ENCODE peak calls at places on chromosomes 16 and 17, in five cellular contexts. One of them, this sample, is unnamed.

GRCh38 chr17:32953062-32953461 is 25.1 kb downstream of the TMEM98 start:
- DNase-seq in astrocyte of the spinal cord: no peak
- DNase-seq in AG10803: no peak
- DNase-seq in AG04450: no peak
- DNase-seq in heart right ventricle: no peak
- DNase-seq in this sample: no peak

GRCh38 chr17:72065556-72065955 is 55.3 kb upstream of the SOX9 start:
- DNase-seq in astrocyte of the spinal cord: no peak
- DNase-seq in AG10803: no peak
- DNase-seq in AG04450: no peak
- DNase-seq in heart right ventricle: no peak
- DNase-seq in this sample: no peak

GRCh38 chr17:43388198-43389021 is 10.4 kb upstream of the ARL4D start:
- DNase-seq in heart right ventricle: peak; percentile 92
- DNase-seq in astrocyte of the spinal cord: peak; percentile 94
- DNase-seq in AG10803: peak; percentile 94
- DNase-seq in AG04450: peak; percentile 79
- DNase-seq in this sample: peak; percentile 74

GRCh38 chr17:14303343-14304221 is 2.7 kb downstream of the HS3ST3B1 start:
- DNase-seq in AG10803: no peak
- DNase-seq in astrocyte of the spinal cord: peak; percentile 32
- DNase-seq in AG04450: no peak
- DNase-seq in heart right ventricle: no peak
- DNase-seq in this sample: no peak

GRCh38 chr16:79747688-79748087 is 147.2 kb upstream of the MAF start:
- DNase-seq in heart right ventricle: no peak
- DNase-seq in astrocyte of the spinal cord: no peak
- DNase-seq in AG10803: no peak
- DNase-seq in AG04450: no peak
- DNase-seq in this sample: no peak

GRCh38 chr16:85352221-85352620 is 239.9 kb upstream of the CIBAR2 start:
- DNase-seq in AG10803: no peak
- DNase-seq in AG04450: no peak
- DNase-seq in heart right ventricle: no peak
- DNase-seq in astrocyte of the spinal cord: no peak
- DNase-seq in this sample: no peak

GRCh38 chr17:38867179-38867994 is 2.5 kb upstream of the LASP1 start:
- DNase-seq in AG10803: peak; percentile 68
- DNase-seq in AG04450: no peak
- DNase-seq in heart right ventricle: peak; percentile 57
- DNase-seq in astrocyte of the spinal cord: peak; percentile 75
- DNase-seq in this sample: no peak

GRCh38 chr17:18258356-18259038 is at the start of gene FLII:
- DNase-seq in heart right ventricle: peak; percentile 44
- DNase-seq in astrocyte of the spinal cord: no peak
- DNase-seq in AG04450: no peak
- DNase-seq in AG10803: peak; percentile 46
- DNase-seq in this sample: no peak

GRCh38 chr17:58756246-58757161 is 850 bp downstream of the PPM1E start:
- DNase-seq in heart right ventricle: no peak
- DNase-seq in astrocyte of the spinal cord: no peak
- DNase-seq in AG10803: no peak
- DNase-seq in AG04450: no peak
- DNase-seq in this sample: no peak

GRCh38 chr17:81313776-81314409 is 18.8 kb upstream of the SLC38A10 start:
- DNase-seq in heart right ventricle: no peak
- DNase-seq in AG10803: no peak
- DNase-seq in AG04450: no peak
- DNase-seq in astrocyte of the spinal cord: no peak
- DNase-seq in this sample: no peak

GRCh38 chr17:21539146-21539545 is 153.2 kb upstream of the KCNJ18 start:
- DNase-seq in astrocyte of the spinal cord: no peak
- DNase-seq in AG04450: no peak
- DNase-seq in heart right ventricle: no peak
- DNase-seq in AG10803: no peak
- DNase-seq in this sample: no peak

GRCh38 chr17:58932956-58933355 is 173.7 kb downstream of the TRIM37 start:
- DNase-seq in astrocyte of the spinal cord: no peak
- DNase-seq in heart right ventricle: no peak
- DNase-seq in AG10803: no peak
- DNase-seq in AG04450: no peak
- DNase-seq in this sample: no peak

GRCh38 chr17:61139219-61139618 is 260.4 kb upstream of the TBX2 start:
- DNase-seq in AG04450: peak; percentile 68
- DNase-seq in heart right ventricle: no peak
- DNase-seq in AG10803: peak; percentile 86
- DNase-seq in astrocyte of the spinal cord: peak; percentile 62
- DNase-seq in this sample: peak; percentile 29

GRCh38 chr17:19996502-19996901 is 12.7 kb upstream of the SPECC1 start:
- DNase-seq in AG10803: no peak
- DNase-seq in astrocyte of the spinal cord: no peak
- DNase-seq in heart right ventricle: no peak
- DNase-seq in AG04450: no peak
- DNase-seq in this sample: no peak

GRCh38 chr17:8225813-8226535 is 15.6 kb upstream of the AURKB start:
- DNase-seq in AG10803: peak; percentile 82
- DNase-seq in astrocyte of the spinal cord: peak; percentile 85
- DNase-seq in AG04450: peak; percentile 59
- DNase-seq in heart right ventricle: peak; percentile 51
- DNase-seq in this sample: no peak

GRCh38 chr16:50509521-50510341 is 38.5 kb upstream of the NKD1 start:
- DNase-seq in AG04450: no peak
- DNase-seq in heart right ventricle: no peak
- DNase-seq in AG10803: peak; percentile 6
- DNase-seq in astrocyte of the spinal cord: peak; percentile 5
- DNase-seq in this sample: no peak

GRCh38 chr17:750431-751037 is 1.5 kb downstream of the GEMIN4 start:
- DNase-seq in AG04450: no peak
- DNase-seq in heart right ventricle: no peak
- DNase-seq in astrocyte of the spinal cord: no peak
- DNase-seq in AG10803: no peak
- DNase-seq in this sample: no peak

GRCh38 chr17:59972778-59973177 is 8.2 kb upstream of the RNFT1 start:
- DNase-seq in heart right ventricle: no peak
- DNase-seq in astrocyte of the spinal cord: peak; percentile 4
- DNase-seq in AG10803: peak; percentile 22
- DNase-seq in AG04450: no peak
- DNase-seq in this sample: no peak

GRCh38 chr16:82344157-82344556 is 174.1 kb upstream of the MPHOSPH6 start:
- DNase-seq in astrocyte of the spinal cord: no peak
- DNase-seq in AG04450: no peak
- DNase-seq in AG10803: no peak
- DNase-seq in heart right ventricle: no peak
- DNase-seq in this sample: no peak

GRCh38 chr17:42283241-42284019 is 4.9 kb upstream of the STAT5A start:
- DNase-seq in heart right ventricle: no peak
- DNase-seq in astrocyte of the spinal cord: no peak
- DNase-seq in AG04450: no peak
- DNase-seq in AG10803: no peak
- DNase-seq in this sample: no peak

GRCh38 chr17:40550608-40551007 is 14.7 kb downstream of the CCR7 start:
- DNase-seq in heart right ventricle: peak; percentile 51
- DNase-seq in astrocyte of the spinal cord: peak; percentile 85
- DNase-seq in AG04450: no peak
- DNase-seq in AG10803: peak; percentile 98
- DNase-seq in this sample: no peak

GRCh38 chr16:89000207-89000959 is 23.4 kb upstream of the CBFA2T3 start:
- DNase-seq in heart right ventricle: no peak
- DNase-seq in astrocyte of the spinal cord: no peak
- DNase-seq in AG04450: no peak
- DNase-seq in AG10803: no peak
- DNase-seq in this sample: no peak

GRCh38 chr17:3879181-3879580 is 13.7 kb downstream of the CAMKK1 start:
- DNase-seq in AG04450: no peak
- DNase-seq in heart right ventricle: peak; percentile 37
- DNase-seq in AG10803: peak; percentile 82
- DNase-seq in astrocyte of the spinal cord: peak; percentile 76
- DNase-seq in this sample: peak; percentile 49

GRCh38 chr17:19305761-19306159 is 56.8 kb downstream of the B9D1 start:
- DNase-seq in AG04450: no peak
- DNase-seq in astrocyte of the spinal cord: no peak
- DNase-seq in AG10803: no peak
- DNase-seq in heart right ventricle: no peak
- DNase-seq in this sample: no peak

GRCh38 chr17:7336240-7337175 is at the start of gene ACAP1:
- DNase-seq in AG04450: no peak
- DNase-seq in AG10803: no peak
- DNase-seq in heart right ventricle: no peak
- DNase-seq in astrocyte of the spinal cord: no peak
- DNase-seq in this sample: no peak

GRCh38 chr17:79702071-79702470 is 28.7 kb upstream of the ENPP7 start:
- DNase-seq in AG10803: no peak
- DNase-seq in AG04450: no peak
- DNase-seq in astrocyte of the spinal cord: no peak
- DNase-seq in heart right ventricle: no peak
- DNase-seq in this sample: no peak
- TF ChIP-seq CTCF in AG10803: no peak
- TF ChIP-seq CTCF in AG04450: no peak
- TF ChIP-seq CTCF in astrocyte of the spinal cord: no peak
- TF ChIP-seq CTCF in heart right ventricle: no peak
- TF ChIP-seq CTCF in this sample: no peak

DNA sequence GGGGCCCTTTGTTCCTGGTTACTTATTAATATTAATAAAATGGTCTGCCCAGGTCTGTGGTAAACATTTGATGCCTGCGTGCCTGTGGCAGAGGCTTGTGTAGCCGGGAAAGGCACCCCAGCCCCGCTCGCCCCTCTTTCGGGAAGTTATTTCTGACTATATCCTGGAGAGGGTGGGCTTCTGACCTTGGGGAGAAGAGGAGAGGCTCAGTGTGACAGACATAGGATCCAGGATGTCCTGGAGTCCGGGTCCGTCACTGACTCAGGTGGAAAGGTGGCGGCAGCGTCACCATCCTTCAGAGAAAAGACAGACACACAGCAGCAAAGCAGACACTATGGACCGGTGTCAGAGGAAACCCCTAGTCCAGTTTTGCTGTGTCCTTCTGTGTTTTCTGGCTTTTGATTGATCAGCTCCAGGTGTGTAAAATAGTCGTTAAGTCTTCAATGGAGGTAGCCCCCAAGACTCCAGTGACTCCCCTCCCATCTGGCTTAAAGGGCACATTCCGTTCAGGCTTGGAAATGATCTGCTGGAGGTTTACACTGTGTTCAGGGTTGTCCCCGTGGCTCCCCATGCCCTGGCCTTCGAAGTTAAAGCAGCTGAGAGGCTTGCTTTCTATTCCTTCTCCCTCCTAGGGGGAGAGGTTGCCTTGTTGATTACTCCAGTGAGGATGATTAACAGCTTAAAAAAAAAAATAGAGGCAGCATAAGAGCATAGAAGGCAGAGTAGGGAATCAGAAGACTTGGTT is 81.6 kb downstream of the CCDC182 start:
- DNase-seq in astrocyte of the spinal cord: peak; percentile 1
- DNase-seq in heart right ventricle: no peak
- DNase-seq in AG10803: no peak
- DNase-seq in AG04450: no peak
- DNase-seq in this sample: no peak
- H3K4me3 ChIP-seq in astrocyte of the spinal cord: no peak overlapping the region
- H3K4me3 ChIP-seq in heart right ventricle: no peak overlapping the region
- H3K4me3 ChIP-seq in AG10803: peak overlapping the region; percentile 16
- H3K4me3 ChIP-seq in AG04450: no peak overlapping the region
- H3K4me3 ChIP-seq in this sample: no peak overlapping the region

GRCh38 chr17:78898947-78899346 is 4.1 kb downstream of the CEP295NL start:
- DNase-seq in astrocyte of the spinal cord: no peak
- DNase-seq in AG10803: no peak
- DNase-seq in heart right ventricle: no peak
- DNase-seq in AG04450: no peak
- DNase-seq in this sample: no peak
- TF ChIP-seq CTCF in astrocyte of the spinal cord: no peak
- TF ChIP-seq CTCF in AG10803: no peak
- TF ChIP-seq CTCF in heart right ventricle: no peak
- TF ChIP-seq CTCF in AG04450: no peak
- TF ChIP-seq CTCF in this sample: no peak

GRCh38 chr16:3876160-3876559 is 4.4 kb downstream of the CREBBP start:
- DNase-seq in AG10803: no peak
- DNase-seq in AG04450: no peak
- DNase-seq in astrocyte of the spinal cord: no peak
- DNase-seq in heart right ventricle: no peak
- DNase-seq in this sample: no peak
- H3K4me3 ChIP-seq in AG10803: no peak overlapping the region
- H3K4me3 ChIP-seq in AG04450: no peak overlapping the region
- H3K4me3 ChIP-seq in astrocyte of the spinal cord: no peak overlapping the region
- H3K4me3 ChIP-seq in heart right ventricle: no peak overlapping the region
- H3K4me3 ChIP-seq in this sample: no peak overlapping the region

GRCh38 chr17:47227862-47228261 is 18.7 kb downstream of the MYL4 start:
- DNase-seq in astrocyte of the spinal cord: no peak
- DNase-seq in AG04450: no peak
- DNase-seq in heart right ventricle: no peak
- DNase-seq in AG10803: no peak
- DNase-seq in this sample: no peak
- TF ChIP-seq CTCF in astrocyte of the spinal cord: no peak
- TF ChIP-seq CTCF in AG04450: no peak
- TF ChIP-seq CTCF in heart right ventricle: no peak
- TF ChIP-seq CTCF in AG10803: no peak
- TF ChIP-seq CTCF in this sample: no peak